ENCODE peak calls at places on chromosomes 12 and 14, in four cellular contexts. O is progenitor cell of endocrine pancreas, U is left ventricle myocardium inferior, S is H9. R is an unnamed sample.

GRCh38 chr12:89529738-89530137 is 3.9 kb upstream of the POC1B start:
- DNase-seq in O (no peak), U (no peak), S (no peak), R (no peak)

GRCh38 chr12:53221203-53222076 is 10.6 kb downstream of the RARG start:
- DNase-seq in O (peak), U (peak), S (peak), R (peak)

GRCh38 chr12:14284189-14284722 is 81.2 kb upstream of the ATF7IP start:
- DNase-seq in O (no peak), U (peak), S (peak), R (no peak)

GRCh38 chr14:76918176-76918750 is 92.1 kb downstream of the LRRC74A start:
- DNase-seq in O (no peak), U (peak), S (no peak), R (peak)

GRCh38 chr12:59076611-59077010 is 156.3 kb upstream of the LRIG3 start:
- DNase-seq in O (no peak), U (no peak), S (no peak), R (no peak)

GRCh38 chr14:77603654-77604270 is 12.7 kb downstream of the SPTLC2 start:
- DNase-seq in O (no peak), U (peak), S (no peak), R (no peak)

GRCh38 chr12:109443794-109444193 is 33.3 kb downstream of the KCTD10 start:
- DNase-seq in O (no peak), U (no peak), S (no peak), R (no peak)

GRCh38 chr14:61644834-61645233 is 50.5 kb upstream of the HIF1A start:
- DNase-seq in O (no peak), U (no peak), S (no peak), R (no peak)

GRCh38 chr12:71645268-71645667 is 18.4 kb downstream of the ZFC3H1 start:
- DNase-seq in O (no peak), U (no peak), S (no peak), R (no peak)

GRCh38 chr12:39923364-39923763 is 182.5 kb downstream of the SLC2A13 start:
- DNase-seq in O (no peak), U (no peak), S (no peak), R (no peak)

GRCh38 chr12:40034156-40034555 is 71.7 kb downstream of the SLC2A13 start:
- DNase-seq in O (no peak), U (no peak), S (no peak), R (no peak)

GRCh38 chr14:90179809-90180779 is 76.3 kb upstream of the PSMC1 start:
- DNase-seq in O (no peak), U (no peak), S (no peak), R (no peak)

GRCh38 chr14:23537351-23538048 is 14.1 kb downstream of the ZFHX2 start:
- DNase-seq in O (no peak), U (no peak), S (peak), R (no peak)

GRCh38 chr14:58501214-58501816 is 73.8 kb downstream of the KIAA0586 start:
- DNase-seq in O (no peak), U (no peak), S (no peak), R (no peak)

GRCh38 chr12:100127766-100128508 is 14.7 kb downstream of the BLTP3B start:
- DNase-seq in O (no peak), U (no peak), S (no peak), R (no peak)

GRCh38 chr14:33676135-33676566 is 274.7 kb downstream of the EGLN3 start:
- DNase-seq in O (no peak), U (peak), S (peak), R (peak)

GRCh38 chr14:58315606-58316005 is 17.3 kb downstream of the ARID4A start:
- DNase-seq in O (no peak), U (no peak), S (no peak), R (no peak)

GRCh38 chr12:65532744-65533143 is 254.3 kb downstream of the MSRB3 start:
- DNase-seq in O (no peak), U (no peak), S (no peak), R (no peak)

GRCh38 chr14:68262567-68262966 is 443.0 kb downstream of the RAD51B start:
- DNase-seq in O (no peak), U (no peak), S (no peak), R (no peak)

GRCh38 chr14:99300190-99300589 is 28.2 kb upstream of the BCL11B start:
- DNase-seq in O (no peak), U (no peak), S (no peak), R (no peak)

GRCh38 chr14:103385994-103386491 is 828 bp downstream of the MARK3 start:
- DNase-seq in O (peak), U (no peak), S (no peak), R (peak)

GRCh38 chr14:58977366-58977765 is 211.1 kb upstream of the DAAM1 start:
- DNase-seq in O (no peak), U (no peak), S (no peak), R (no peak)

GRCh38 chr12:42162940-42163339 is 18.3 kb upstream of the GXYLT1 start:
- DNase-seq in O (no peak), U (no peak), S (no peak), R (no peak)

GRCh38 chr12:60977966-60978365 is 1282.2 kb upstream of the USP15 start:
- DNase-seq in O (no peak), U (no peak), S (peak), R (no peak)

GRCh38 chr12:40331886-40332285 is 107.1 kb downstream of the LRRK2 start:
- DNase-seq in O (no peak), U (no peak), S (no peak), R (no peak)

GRCh38 chr12:6451348-6452244 is at the start of gene TAPBPL:
- DNase-seq in O (peak), U (peak), S (peak), R (peak)

GRCh38 chr12:39354955-39355354 is 88.0 kb downstream of the KIF21A start:
- DNase-seq in O (no peak), U (no peak), S (no peak), R (no peak)

GRCh38 chr12:110776410-110776809 is 33.7 kb upstream of the PPP1CC start:
- DNase-seq in O (no peak), U (no peak), S (no peak), R (no peak)

GRCh38 chr14:101083564-101084435 is 180.3 kb upstream of the RTL1 start:
- DNase-seq in O (no peak), U (no peak), S (peak), R (no peak)

GRCh38 chr12:111777345-111778045 is 10.8 kb downstream of the ALDH2 start:
- DNase-seq in O (no peak), U (no peak), S (no peak), R (peak)

GRCh38 chr14:66601932-66602578 is 94.1 kb downstream of the GPHN start:
- DNase-seq in O (no peak), U (no peak), S (no peak), R (no peak)

GRCh38 chr12:85690146-85690545 is 146.1 kb downstream of the RASSF9 start:
- DNase-seq in O (no peak), U (no peak), S (no peak), R (no peak)

GRCh38 chr12:30988086-30988485 is 61.5 kb downstream of the TSPAN11 start:
- DNase-seq in O (no peak), U (no peak), S (no peak), R (no peak)
- TF ChIP-seq CTCF in O (no peak), U (no peak), S (no peak), R (no peak)

DNA sequence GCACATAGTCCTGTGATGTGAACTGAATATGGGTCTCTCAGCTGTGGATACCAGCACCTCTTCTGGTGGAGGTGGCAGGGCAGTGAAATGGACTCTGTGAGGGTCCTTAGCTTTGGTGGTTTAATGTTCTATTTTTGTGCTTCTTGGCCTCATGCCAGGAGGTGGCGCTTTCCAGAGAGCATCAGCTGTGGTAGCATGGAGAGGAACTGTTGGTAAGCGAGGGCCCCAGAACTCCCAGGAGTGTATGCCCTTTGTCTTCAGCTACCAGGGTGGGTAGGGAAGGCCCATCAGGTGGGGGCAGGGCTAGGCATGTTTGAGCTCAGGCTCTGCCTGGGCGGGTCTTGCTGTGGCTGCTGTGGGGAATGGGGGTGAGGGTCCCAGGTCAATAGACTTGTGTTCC is 241.7 kb downstream of the AEBP2 start:
- DNase-seq in O (no peak), U (no peak), S (peak), R (no peak)
- TF ChIP-seq CTCF in O (no peak), U (no peak), S (peak), R (no peak)

GRCh38 chr14:31933716-31934115 is 143.4 kb upstream of the ARHGAP5 start:
- DNase-seq in O (no peak), U (no peak), S (no peak), R (no peak)

GRCh38 chr14:31935406-31935805 is 141.7 kb upstream of the ARHGAP5 start:
- DNase-seq in O (no peak), U (no peak), S (no peak), R (no peak)

GRCh38 chr14:31936100-31936499 is 141.0 kb upstream of the ARHGAP5 start:
- DNase-seq in O (no peak), U (no peak), S (no peak), R (no peak)

GRCh38 chr14:31932675-31933074 is 144.4 kb upstream of the ARHGAP5 start:
- DNase-seq in O (no peak), U (no peak), S (no peak), R (no peak)

GRCh38 chr14:31934767-31935266 is 142.3 kb upstream of the ARHGAP5 start:
- DNase-seq in O (no peak), U (peak), S (peak), R (no peak)
- TF ChIP-seq CTCF in O (peak), U (peak), S (peak), R (peak)

GRCh38 chr12:19189522-19189921 is 60.0 kb downstream of the PLEKHA5 start:
- DNase-seq in O (no peak), U (no peak), S (no peak), R (no peak)

GRCh38 chr12:19190292-19191031 is 60.9 kb downstream of the PLEKHA5 start:
- DNase-seq in O (no peak), U (no peak), S (no peak), R (no peak)

GRCh38 chr12:19185262-19185929 is 55.9 kb downstream of the PLEKHA5 start:
- DNase-seq in O (no peak), U (no peak), S (no peak), R (no peak)

GRCh38 chr12:19183121-19183838 is 53.7 kb downstream of the PLEKHA5 start:
- DNase-seq in O (no peak), U (no peak), S (no peak), R (no peak)

DNA sequence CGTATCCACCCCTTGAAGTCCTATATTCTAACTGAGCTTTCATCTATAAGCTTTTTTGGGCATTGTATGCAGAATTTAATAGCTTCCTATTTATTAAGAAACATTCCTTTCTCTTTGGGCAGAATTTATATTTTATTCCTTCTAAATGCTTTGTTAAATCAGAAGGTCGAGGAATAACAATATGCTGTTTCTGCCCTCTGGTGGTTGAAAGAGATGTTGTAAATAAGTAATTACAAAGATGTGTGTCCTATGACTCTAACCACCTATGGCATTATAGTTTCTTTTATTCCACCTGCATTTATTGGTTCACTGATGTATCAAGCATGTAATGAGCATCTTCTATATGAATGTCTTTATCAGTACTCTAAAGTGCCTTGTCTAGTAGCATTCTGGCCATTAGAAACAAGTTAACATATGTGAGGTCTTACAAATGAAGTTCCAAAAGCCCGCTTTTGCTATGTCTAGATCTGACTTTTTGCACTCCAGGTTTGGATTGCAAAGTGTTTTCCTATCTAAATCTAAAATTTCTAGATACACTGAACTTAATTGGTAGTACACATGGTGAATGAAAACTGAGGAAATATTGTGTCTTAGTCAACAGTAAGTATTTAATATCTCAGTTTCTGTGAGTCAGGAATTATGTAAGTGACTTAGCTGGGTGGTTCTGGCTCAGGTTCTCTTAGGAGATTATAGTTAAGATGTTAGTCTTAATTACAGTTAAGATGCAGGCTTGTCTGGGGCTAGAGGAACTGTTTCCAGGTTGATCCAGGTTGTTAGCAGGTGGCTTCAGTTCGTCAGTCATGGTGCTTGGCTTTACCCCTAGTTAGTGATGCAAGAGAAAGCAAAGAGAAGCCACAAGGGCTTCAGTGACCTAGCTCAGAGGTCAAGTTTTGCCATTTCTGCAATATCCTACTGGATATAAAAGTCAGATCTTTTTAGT is 57.5 kb downstream of the PLEKHA5 start:
- DNase-seq in O (no peak), U (no peak), S (no peak), R (no peak)
- TF ChIP-seq CTCF in O (peak), U (peak), S (peak), R (peak)

GRCh38 chr14:96165493-96166474 is 38.9 kb upstream of the BDKRB2 start:
- DNase-seq in O (no peak), U (no peak), S (peak), R (no peak)
- TF ChIP-seq CTCF in O (no peak), U (no peak), S (no peak), R (no peak)

GRCh38 chr14:74549588-74549987 is 56.0 kb downstream of the ISCA2 start:
- DNase-seq in O (no peak), U (no peak), S (no peak), R (no peak)
- TF ChIP-seq CTCF in O (peak), U (peak), S (peak), R (no peak)

GRCh38 chr14:105095236-105095805 is 30.1 kb upstream of the GPR132 start:
- DNase-seq in O (no peak), U (no peak), S (no peak), R (no peak)

GRCh38 chr14:105094193-105094907 is 29.1 kb upstream of the GPR132 start:
- DNase-seq in O (no peak), U (no peak), S (no peak), R (peak)

GRCh38 chr14:105092124-105092911 is 27.1 kb upstream of the GPR132 start:
- DNase-seq in O (no peak), U (no peak), S (peak), R (no peak)

GRCh38 chr14:105092912-105093425 is 27.7 kb upstream of the GPR132 start:
- DNase-seq in O (no peak), U (peak), S (peak), R (peak)

DNA sequence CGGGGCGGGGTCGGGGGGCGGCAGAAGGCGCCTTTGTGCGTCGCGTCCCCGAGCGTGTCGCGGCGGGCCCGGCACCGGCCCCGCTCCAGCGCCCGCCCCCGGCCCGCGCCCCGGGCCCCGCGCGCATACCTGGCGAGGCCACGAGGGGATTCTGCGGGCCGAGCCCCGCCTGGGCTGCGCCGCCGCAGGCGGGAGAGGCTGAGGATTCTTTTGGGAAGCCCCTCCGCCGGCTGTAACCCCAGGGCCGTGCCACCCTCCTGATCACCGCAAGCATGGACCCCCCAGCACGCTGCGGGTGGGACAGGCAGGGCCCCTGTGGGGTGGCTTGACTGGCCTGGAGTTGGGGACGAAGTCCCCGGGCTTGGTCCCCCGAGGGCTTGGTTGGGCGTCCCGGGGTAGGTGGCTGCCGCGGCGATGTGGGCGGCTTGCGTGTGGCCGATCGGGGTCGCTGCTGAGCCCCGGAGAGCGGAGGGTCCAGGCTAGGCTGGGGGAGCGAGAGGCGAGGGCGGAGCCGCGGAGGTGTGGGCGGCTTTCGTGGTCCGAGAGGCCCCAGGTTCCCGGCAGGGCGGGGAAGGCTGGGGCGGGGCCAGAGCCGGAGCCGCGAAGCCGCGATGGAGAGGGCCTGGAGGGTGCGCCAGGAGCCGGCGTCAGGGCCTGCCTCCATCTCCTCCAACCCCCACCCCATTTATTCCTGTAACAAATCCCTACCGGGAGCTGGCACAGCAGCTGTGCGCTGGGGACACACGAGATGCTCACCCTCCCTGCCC is 28.4 kb upstream of the GPR132 start:
- DNase-seq in O (peak), U (peak), S (peak), R (peak)
- TF ChIP-seq CTCF in O (peak), U (peak), S (peak), R (peak)

R was measured in right lobe of liver.